ENCODE peak calls at places on chromosomes 7 and 10, in nine cellular contexts. K is GM04504; B is activated CD4-positive, alpha-beta T cell treated with anti-CD3 and anti-CD28 coated beads, Interleukin-2, amount 50 U/mL, for 48 hours; U is CD8-positive, alpha-beta memory T cell; T is mucosa of gallbladder; G is M059J; A is HFF-Myc; Q is KG1; H is EL. E is an unnamed sample.
A peak's percentile ranks its signal among the peaks of the same experiment; 100 is the strongest.

GRCh38 chr10:27426948-27427467 is 77.1 kb upstream of the RAB18 start:
- DNase-seq in K (no peak), B (no peak), U (no peak), T (no peak), G (no peak), A (no peak), Q (no peak), H (no peak), E (no peak)

GRCh38 chr10:5854178-5854570 is 35.5 kb downstream of the ANKRD16 start:
- DNase-seq in K (no peak), B (no peak), U (no peak), T (no peak), G (no peak), A (no peak), Q (no peak), H (no peak), E (no peak)

GRCh38 chr10:49512121-49512809 is 26.7 kb downstream of the ERCC6 start:
- DNase-seq in K (no peak), B (no peak), U (no peak), T (no peak), G (peak; percentile 8), A (no peak), Q (no peak), H (peak; percentile 33), E (no peak)

GRCh38 chr7:133534816-133535215 is 281.9 kb downstream of the EXOC4 start:
- DNase-seq in K (no peak), B (no peak), U (no peak), T (no peak), G (no peak), A (no peak), Q (no peak), H (no peak), E (no peak)

GRCh38 chr10:124601431-124602120 is 140.0 kb downstream of the LHPP start:
- DNase-seq in K (no peak), B (no peak), U (peak; percentile 37), T (no peak), G (no peak), A (no peak), Q (no peak), H (no peak), E (peak; percentile 28)

GRCh38 chr10:62231371-62231770 is 37.3 kb downstream of the RTKN2 start:
- DNase-seq in K (peak; percentile 37), B (no peak), U (no peak), T (no peak), G (peak; percentile 83), A (no peak), Q (no peak), H (peak; percentile 93), E (no peak)

GRCh38 chr10:119235381-119235780 is 28.0 kb downstream of the GRK5 start:
- DNase-seq in K (no peak), B (peak; percentile 26), U (no peak), T (no peak), G (peak; percentile 51), A (no peak), Q (no peak), H (peak; percentile 24), E (no peak)

GRCh38 chr7:19747740-19748339 is 25.6 kb downstream of the TMEM196 start:
- DNase-seq in K (no peak), B (no peak), U (no peak), T (no peak), G (peak; percentile 56), A (no peak), Q (peak; percentile 7), H (peak; percentile 51), E (no peak)

GRCh38 chr10:102135956-102136526 is 3.2 kb downstream of the PPRC1 start:
- DNase-seq in K (no peak), B (no peak), U (no peak), T (no peak), G (no peak), A (no peak), Q (no peak), H (no peak), E (no peak)

GRCh38 chr7:128744366-128744905 is 5.3 kb downstream of the CALU start:
- DNase-seq in K (no peak), B (no peak), U (no peak), T (no peak), G (no peak), A (no peak), Q (no peak), H (no peak), E (no peak)

GRCh38 chr7:117384693-117385092 is 42.6 kb downstream of the ASZ1 start:
- DNase-seq in K (no peak), B (no peak), U (no peak), T (no peak), G (peak; percentile 9), A (no peak), Q (no peak), H (no peak), E (no peak)

GRCh38 chr7:29106128-29106988 is 40.0 kb downstream of the CPVL start:
- DNase-seq in K (peak; percentile 25), B (no peak), U (no peak), T (peak; percentile 60), G (peak; percentile 65), A (peak; percentile 41), Q (peak; percentile 10), H (peak; percentile 57), E (no peak)

GRCh38 chr10:78260141-78260540 is 226.5 kb downstream of the RPS24 start:
- DNase-seq in K (no peak), B (no peak), U (no peak), T (no peak), G (no peak), A (no peak), Q (no peak), H (no peak), E (no peak)

GRCh38 chr7:2104107-2104710 is 128.5 kb downstream of the MAD1L1 start:
- DNase-seq in K (peak; percentile 84), B (peak; percentile 81), U (peak; percentile 78), T (peak; percentile 83), G (no peak), A (peak; percentile 67), Q (no peak), H (peak; percentile 91), E (peak; percentile 89)

GRCh38 chr7:23287612-23288011 is 11.5 kb upstream of the MALSU1 start:
- DNase-seq in K (no peak), B (no peak), U (no peak), T (no peak), G (no peak), A (no peak), Q (no peak), H (no peak), E (peak; percentile 21)

GRCh38 chr10:80144302-80145131 is 12.0 kb downstream of the PLAC9 start:
- DNase-seq in K (no peak), B (peak; percentile 45), U (peak; percentile 52), T (no peak), G (no peak), A (no peak), Q (peak; percentile 58), H (no peak), E (peak; percentile 41)

GRCh38 chr10:121668336-121669009 is 70.2 kb upstream of the FGFR2 start:
- DNase-seq in K (no peak), B (no peak), U (no peak), T (peak; percentile 65), G (peak; percentile 46), A (no peak), Q (no peak), H (no peak), E (no peak)

GRCh38 chr10:120644549-120645410 is 187.8 kb downstream of the PLPP4 start:
- DNase-seq in K (no peak), B (no peak), U (no peak), T (no peak), G (no peak), A (no peak), Q (no peak), H (no peak), E (no peak)

GRCh38 chr10:132044803-132045202 is 20.9 kb upstream of the JAKMIP3 start:
- DNase-seq in K (no peak), B (no peak), U (no peak), T (no peak), G (no peak), A (no peak), Q (no peak), H (no peak), E (no peak)

GRCh38 chr7:107958764-107959526 is 44.0 kb downstream of the LAMB1 start:
- DNase-seq in K (peak; percentile 76), B (no peak), U (no peak), T (no peak), G (peak; percentile 85), A (no peak), Q (no peak), H (peak; percentile 64), E (no peak)

GRCh38 chr7:1669486-1669951 is 558 bp upstream of the ELFN1 start:
- DNase-seq in K (no peak), B (no peak), U (peak; percentile 14), T (no peak), G (no peak), A (no peak), Q (no peak), H (no peak), E (peak; percentile 9)

GRCh38 chr10:111087968-111088505 is 11.2 kb downstream of the ADRA2A start:
- DNase-seq in K (no peak), B (no peak), U (no peak), T (no peak), G (no peak), A (no peak), Q (no peak), H (no peak), E (no peak)

GRCh38 chr7:5237286-5237685 is 45.5 kb upstream of the SLC29A4 start:
- DNase-seq in K (peak; percentile 48), B (no peak), U (no peak), T (peak; percentile 77), G (peak; percentile 15), A (no peak), Q (no peak), H (peak; percentile 49), E (no peak)

GRCh38 chr7:151237244-151238189 is 5.2 kb downstream of the CHPF2 start:
- DNase-seq in K (no peak), B (no peak), U (no peak), T (no peak), G (no peak), A (no peak), Q (no peak), H (no peak), E (no peak)

GRCh38 chr7:120864146-120864920 is 6.4 kb upstream of the TSPAN12 start:
- DNase-seq in K (no peak), B (no peak), U (no peak), T (no peak), G (no peak), A (no peak), Q (no peak), H (no peak), E (no peak)

GRCh38 chr10:125694874-125695273 is 11.9 kb upstream of the TEX36 start:
- DNase-seq in K (peak; percentile 67), B (no peak), U (no peak), T (no peak), G (peak; percentile 91), A (no peak), Q (no peak), H (peak; percentile 94), E (no peak)

GRCh38 chr10:23368816-23369640 is 24.4 kb upstream of the C10orf67 start:
- DNase-seq in K (no peak), B (no peak), U (no peak), T (no peak), G (peak; percentile 21), A (no peak), Q (no peak), H (no peak), E (no peak)

GRCh38 chr7:41882745-41883527 is 180.0 kb upstream of the INHBA start:
- DNase-seq in K (no peak), B (peak; percentile 15), U (no peak), T (no peak), G (no peak), A (no peak), Q (no peak), H (no peak), E (peak; percentile 23)

GRCh38 chr7:1224093-1224702 is 8.5 kb upstream of the UNCX start:
- DNase-seq in K (no peak), B (no peak), U (no peak), T (no peak), G (no peak), A (no peak), Q (no peak), H (no peak), E (no peak)

GRCh38 chr10:38054361-38054797 is 39.8 kb upstream of the ZNF37A start:
- DNase-seq in K (peak; percentile 27), B (no peak), U (no peak), T (no peak), G (peak; percentile 26), A (no peak), Q (no peak), H (peak; percentile 69), E (no peak)

GRCh38 chr7:107975394-107976013 is 27.5 kb downstream of the LAMB1 start:
- DNase-seq in K (no peak), B (no peak), U (no peak), T (no peak), G (no peak), A (no peak), Q (no peak), H (no peak), E (no peak)